ENCODE peak calls at places on chromosome 10, in five cellular contexts. K, D, W, N and P are unnamed samples.

GRCh38 chr10:14592026-14592425 is 182.7 kb downstream of the FAM107B start:
- DNase-seq in D (no peak), N (no peak), K (no peak), W (no peak), P (no peak)

GRCh38 chr10:76408646-76409045 is 977.2 kb downstream of the LRMDA start:
- DNase-seq in N (no peak), K (no peak), D (peak; percentile 65), W (no peak), P (no peak)

GRCh38 chr10:129056734-129057689 is 410.0 kb upstream of the MGMT start:
- DNase-seq in K (no peak), N (no peak), D (no peak), W (no peak), P (no peak)

GRCh38 chr10:32379314-32379949 is 32.5 kb upstream of the EPC1 start:
- DNase-seq in D (peak; percentile 69), W (no peak), K (no peak), N (peak; percentile 76), P (no peak)

GRCh38 chr10:121926669-121927360 is 1.0 kb downstream of the ATE1 start:
- DNase-seq in N (peak; percentile 52), W (no peak), D (peak; percentile 24), K (no peak), P (no peak)

GRCh38 chr10:132120734-132121510 is 55.2 kb downstream of the JAKMIP3 start:
- DNase-seq in K (no peak), W (peak; percentile 39), N (no peak), D (no peak), P (peak; percentile 40)

GRCh38 chr10:57849726-57850357 is 417.9 kb downstream of the IPMK start:
- DNase-seq in K (no peak), N (peak; percentile 20), D (peak; percentile 9), W (no peak), P (no peak)

GRCh38 chr10:75102830-75103673 is 8.4 kb upstream of the SAMD8 start:
- DNase-seq in W (no peak), D (no peak), K (no peak), N (no peak), P (no peak)

GRCh38 chr10:112040696-112041095 is 142.9 kb downstream of the GPAM start:
- DNase-seq in N (no peak), W (no peak), D (no peak), K (no peak), P (no peak)

GRCh38 chr10:111650088-111650487 is 533.5 kb downstream of the GPAM start:
- DNase-seq in D (no peak), N (no peak), K (no peak), W (no peak), P (no peak)

GRCh38 chr10:24357344-24358021 is 148.5 kb downstream of the KIAA1217 start:
- DNase-seq in N (no peak), K (no peak), W (no peak), D (no peak), P (no peak)

GRCh38 chr10:49171326-49172140 is 16.7 kb downstream of the TMEM273 start:
- DNase-seq in W (no peak), N (no peak), D (no peak), K (no peak), P (no peak)

GRCh38 chr10:124152139-124152780 is 58.9 kb upstream of the CHST15 start:
- DNase-seq in W (no peak), K (no peak), D (peak; percentile 65), N (peak; percentile 88), P (no peak)

GRCh38 chr10:125661942-125662515 is 20.9 kb downstream of the TEX36 start:
- DNase-seq in K (no peak), W (no peak), N (peak; percentile 47), D (peak; percentile 77), P (no peak)

GRCh38 chr10:47438857-47439474 is 44.9 kb downstream of the ANXA8 start:
- DNase-seq in N (peak; percentile 84), W (no peak), D (peak; percentile 64), K (no peak), P (peak; percentile 70)

GRCh38 chr10:102632394-102633062 is 11.8 kb upstream of the TRIM8 start:
- DNase-seq in D (peak; percentile 15), K (no peak), N (peak; percentile 91), W (no peak), P (no peak)

DNA sequence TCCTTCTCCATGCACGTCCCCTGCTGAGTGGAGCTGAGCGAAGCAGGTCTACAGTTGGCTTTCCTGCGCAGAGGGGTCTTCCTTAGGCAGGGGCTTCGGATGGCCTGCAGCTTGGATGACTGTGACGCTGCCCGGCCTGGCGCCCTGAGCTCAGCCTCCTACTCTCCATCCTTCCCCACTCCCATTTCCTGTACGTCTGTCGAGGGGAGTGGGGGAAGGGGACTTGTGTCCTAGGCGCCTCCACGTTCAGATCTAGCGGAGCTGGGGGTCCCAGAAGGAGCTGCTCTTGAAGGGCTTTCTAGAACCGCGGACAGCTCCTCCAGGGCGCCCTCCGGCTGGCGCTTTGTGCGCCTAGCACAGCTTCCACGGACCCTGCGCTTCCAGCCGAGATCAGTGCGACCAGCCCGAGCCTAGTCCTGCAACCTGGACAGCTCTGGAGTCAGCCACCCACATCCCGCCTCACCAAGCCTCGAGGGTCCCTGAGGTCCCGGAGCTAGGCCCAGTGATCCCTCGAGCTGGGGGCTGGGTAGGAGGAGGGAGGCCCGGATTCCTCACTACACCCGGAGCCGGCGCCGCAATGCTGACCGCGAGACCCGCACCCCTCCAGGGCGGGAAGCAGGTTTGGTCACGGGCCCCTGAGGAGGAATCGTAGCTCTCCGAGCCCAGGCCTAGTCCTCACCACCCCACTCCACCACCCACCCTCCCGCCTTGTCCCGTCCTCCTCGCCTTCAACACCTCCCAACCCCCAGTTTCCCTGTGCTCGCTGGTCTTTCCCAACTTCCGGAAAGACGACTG is 1.8 kb downstream of the GRID1 start:
- DNase-seq in N (no peak), D (no peak), K (no peak), W (peak; percentile 47), P (no peak)
- H3K4me3 ChIP-seq in N (no peak overlapping the region), D (no peak overlapping the region), K (no peak overlapping the region), W (peak overlapping the region; percentile 82), P (no peak overlapping the region)

GRCh38 chr10:87870154-87870553 is 6.7 kb downstream of the PTEN start:
- DNase-seq in W (no peak), N (no peak), K (no peak), D (no peak), P (no peak)

GRCh38 chr10:87868277-87868676 is 4.9 kb downstream of the PTEN start:
- DNase-seq in K (no peak), N (no peak), D (no peak), W (no peak), P (no peak)

GRCh38 chr10:87866575-87866974 is 3.1 kb downstream of the PTEN start:
- DNase-seq in W (no peak), D (no peak), N (no peak), K (no peak), P (no peak)

GRCh38 chr10:87865201-87866025 is 2.0 kb downstream of the PTEN start:
- DNase-seq in K (no peak), D (no peak), W (no peak), N (no peak), P (no peak)

DNA sequence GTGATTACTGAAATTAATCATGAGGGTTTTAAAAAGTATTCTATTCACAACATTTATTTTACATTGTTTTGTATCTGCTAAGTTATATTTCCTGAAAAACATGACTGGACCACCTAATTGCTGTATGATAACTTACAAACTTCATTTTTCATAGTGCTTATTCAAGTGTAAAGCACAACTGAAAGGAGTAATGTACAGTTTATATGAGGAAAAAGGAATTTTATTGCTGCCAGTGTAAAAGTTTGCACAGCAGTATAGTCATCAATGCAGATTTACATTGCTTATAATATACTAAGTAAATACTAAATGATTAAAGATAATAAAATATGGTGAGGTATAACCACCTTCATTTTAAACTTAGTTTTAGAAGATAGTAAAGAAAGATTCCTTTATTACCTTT is 4.0 kb downstream of the PTEN start:
- DNase-seq in K (no peak), W (no peak), D (no peak), N (no peak), P (no peak)
- H3K4me3 ChIP-seq in K (peak overlapping the region; percentile 60), W (peak overlapping the region; percentile 84), D (peak overlapping the region; percentile 91), N (peak overlapping the region; percentile 92), P (peak overlapping the region; percentile 88)

DNA sequence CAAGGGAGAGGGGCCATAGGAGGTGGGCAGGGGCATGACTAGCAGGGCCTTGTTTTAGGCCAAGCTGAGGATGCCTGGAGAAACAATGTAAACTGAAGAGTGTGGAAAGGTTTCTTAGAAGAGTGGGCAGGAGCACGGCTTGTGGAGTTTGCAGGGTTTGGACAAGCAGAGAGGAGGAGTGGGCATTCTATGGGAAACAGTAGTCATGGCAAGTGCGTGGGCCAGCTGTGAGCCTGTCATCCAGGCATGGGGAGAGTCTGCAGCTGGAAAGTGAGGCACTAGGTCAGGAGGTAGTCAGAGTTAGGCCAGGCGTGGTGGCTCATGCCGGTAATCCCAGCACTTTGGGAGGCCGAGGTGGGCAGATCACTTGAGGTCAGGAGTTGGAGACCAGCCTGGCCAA is 130.1 kb downstream of the SH3PXD2A start:
- DNase-seq in D (no peak), K (no peak), N (no peak), W (no peak), P (peak; percentile 16)
- H3K4me3 ChIP-seq in D (no peak overlapping the region), K (no peak overlapping the region), N (no peak overlapping the region), W (no peak overlapping the region), P (no peak overlapping the region)

GRCh38 chr10:119131512-119132240 is 27.8 kb downstream of the DENND10 start:
- DNase-seq in D (peak; percentile 45), K (peak; percentile 46), N (peak; percentile 66), W (no peak), P (no peak)
- H3K4me3 ChIP-seq in D (no peak overlapping the region), K (peak overlapping the region; percentile 30), N (no peak overlapping the region), W (peak overlapping the region; percentile 59), P (no peak overlapping the region)

DNA sequence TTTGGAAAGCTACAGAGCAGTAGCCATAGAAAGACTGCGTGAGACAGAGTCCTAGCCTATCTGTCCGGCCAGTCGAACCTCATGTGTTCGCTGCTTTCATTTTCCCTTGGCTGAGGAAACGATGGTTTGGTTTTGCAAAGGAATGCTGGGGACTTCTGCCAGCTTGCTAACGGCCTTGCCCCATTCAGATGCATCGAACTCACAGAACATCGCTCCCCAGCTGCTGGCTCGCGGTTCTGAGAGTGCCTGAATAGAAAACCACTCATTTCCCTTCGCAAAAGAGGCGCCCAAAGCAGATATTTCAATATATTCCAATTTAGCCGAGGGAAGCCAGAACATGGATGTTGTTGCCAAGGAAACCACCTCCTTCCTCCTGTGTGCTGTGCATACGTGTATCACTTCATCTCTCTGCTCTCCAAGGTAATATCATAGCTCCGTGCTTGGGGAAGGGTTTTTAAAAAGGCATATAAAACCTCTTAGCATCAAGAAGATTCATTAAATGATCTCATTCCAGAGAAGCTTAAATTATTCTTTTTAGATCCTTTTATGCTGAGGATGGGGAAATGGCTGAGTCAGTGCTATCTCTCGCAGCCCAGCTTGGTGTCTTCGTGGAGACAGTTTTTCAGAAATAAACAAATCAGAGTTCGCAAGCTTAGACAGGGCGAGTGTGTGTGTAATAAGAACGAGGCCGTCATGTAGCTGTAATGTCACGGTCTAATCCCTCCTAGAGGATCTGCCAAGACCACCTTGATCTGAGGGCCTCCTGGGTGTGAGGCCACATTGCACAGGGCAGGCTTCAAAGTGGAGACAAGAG is 215.2 kb downstream of the RPS24 start:
- DNase-seq in N (peak; percentile 73), D (peak; percentile 70), W (no peak), K (no peak), P (no peak)
- H3K4me3 ChIP-seq in N (no peak overlapping the region), D (no peak overlapping the region), W (peak overlapping the region; percentile 58), K (no peak overlapping the region), P (no peak overlapping the region)